ENCODE peak calls at places on chromosomes 2 and 18, in nine cellular contexts. One of them, this sample, is unnamed.

GRCh38 chr18:9016819-9017169 is 85.7 kb upstream of the NDUFV2 start:
- DNase-seq in cardiac muscle cell: no peak
- DNase-seq in breast epithelium: no peak
- DNase-seq in BE2C: no peak
- DNase-seq in bronchial epithelial cell: no peak
- DNase-seq in adrenal gland: no peak
- DNase-seq in heart right ventricle: no peak
- DNase-seq in thoracic aorta: no peak
- DNase-seq in DND-41: no peak
- DNase-seq in this sample: no peak

GRCh38 chr18:63427566-63427965 is 5.3 kb upstream of the VPS4B start:
- DNase-seq in heart right ventricle: no peak
- DNase-seq in bronchial epithelial cell: peak; percentile 100
- DNase-seq in adrenal gland: no peak
- DNase-seq in cardiac muscle cell: no peak
- DNase-seq in BE2C: no peak
- DNase-seq in DND-41: no peak
- DNase-seq in breast epithelium: no peak
- DNase-seq in thoracic aorta: no peak
- DNase-seq in this sample: no peak

GRCh38 chr2:96508521-96509113 is 3.5 kb upstream of the NEURL3 start:
- DNase-seq in thoracic aorta: no peak
- DNase-seq in BE2C: no peak
- DNase-seq in bronchial epithelial cell: no peak
- DNase-seq in heart right ventricle: no peak
- DNase-seq in adrenal gland: no peak
- DNase-seq in cardiac muscle cell: no peak
- DNase-seq in DND-41: no peak
- DNase-seq in breast epithelium: no peak
- DNase-seq in this sample: no peak

GRCh38 chr2:20582600-20583221 is 68.2 kb downstream of the HS1BP3 start:
- DNase-seq in bronchial epithelial cell: no peak
- DNase-seq in adrenal gland: no peak
- DNase-seq in thoracic aorta: no peak
- DNase-seq in DND-41: no peak
- DNase-seq in BE2C: no peak
- DNase-seq in heart right ventricle: peak; percentile 11
- DNase-seq in cardiac muscle cell: no peak
- DNase-seq in breast epithelium: no peak
- DNase-seq in this sample: no peak

GRCh38 chr2:235576337-235576910 is 82.6 kb downstream of the AGAP1 start:
- DNase-seq in bronchial epithelial cell: no peak
- DNase-seq in heart right ventricle: no peak
- DNase-seq in DND-41: no peak
- DNase-seq in BE2C: no peak
- DNase-seq in cardiac muscle cell: no peak
- DNase-seq in thoracic aorta: no peak
- DNase-seq in breast epithelium: no peak
- DNase-seq in adrenal gland: no peak
- DNase-seq in this sample: no peak

GRCh38 chr2:19893520-19894134 is 8.2 kb downstream of the TTC32 start:
- DNase-seq in bronchial epithelial cell: no peak
- DNase-seq in breast epithelium: no peak
- DNase-seq in cardiac muscle cell: no peak
- DNase-seq in DND-41: no peak
- DNase-seq in adrenal gland: no peak
- DNase-seq in thoracic aorta: no peak
- DNase-seq in BE2C: no peak
- DNase-seq in heart right ventricle: no peak
- DNase-seq in this sample: peak; percentile 36

GRCh38 chr18:79010802-79011201 is 31.2 kb downstream of the SALL3 start:
- DNase-seq in breast epithelium: no peak
- DNase-seq in heart right ventricle: no peak
- DNase-seq in bronchial epithelial cell: no peak
- DNase-seq in adrenal gland: no peak
- DNase-seq in BE2C: no peak
- DNase-seq in cardiac muscle cell: no peak
- DNase-seq in DND-41: no peak
- DNase-seq in thoracic aorta: no peak
- DNase-seq in this sample: no peak

GRCh38 chr2:241410739-241411176 is 54.7 kb downstream of the FARP2 start:
- DNase-seq in adrenal gland: peak; percentile 88
- DNase-seq in heart right ventricle: no peak
- DNase-seq in cardiac muscle cell: peak; percentile 60
- DNase-seq in bronchial epithelial cell: peak; percentile 27
- DNase-seq in DND-41: no peak
- DNase-seq in thoracic aorta: no peak
- DNase-seq in BE2C: no peak
- DNase-seq in breast epithelium: no peak
- DNase-seq in this sample: no peak

GRCh38 chr2:157540102-157540501 is 88.6 kb downstream of the ACVR1C start:
- DNase-seq in BE2C: no peak
- DNase-seq in heart right ventricle: no peak
- DNase-seq in cardiac muscle cell: no peak
- DNase-seq in breast epithelium: no peak
- DNase-seq in bronchial epithelial cell: no peak
- DNase-seq in thoracic aorta: no peak
- DNase-seq in adrenal gland: no peak
- DNase-seq in DND-41: no peak
- DNase-seq in this sample: no peak

GRCh38 chr2:421406-421805 is 133.5 kb upstream of the ALKAL2 start:
- DNase-seq in heart right ventricle: no peak
- DNase-seq in breast epithelium: no peak
- DNase-seq in thoracic aorta: no peak
- DNase-seq in cardiac muscle cell: no peak
- DNase-seq in bronchial epithelial cell: no peak
- DNase-seq in BE2C: no peak
- DNase-seq in adrenal gland: no peak
- DNase-seq in DND-41: no peak
- DNase-seq in this sample: no peak

GRCh38 chr18:37980556-37980955 is 415.0 kb upstream of the CELF4 start:
- DNase-seq in cardiac muscle cell: no peak
- DNase-seq in adrenal gland: no peak
- DNase-seq in bronchial epithelial cell: peak; percentile 42
- DNase-seq in heart right ventricle: no peak
- DNase-seq in breast epithelium: no peak
- DNase-seq in BE2C: no peak
- DNase-seq in DND-41: no peak
- DNase-seq in thoracic aorta: no peak
- DNase-seq in this sample: no peak

GRCh38 chr2:66438498-66439290 is 3.8 kb downstream of the MEIS1 start:
- DNase-seq in thoracic aorta: no peak
- DNase-seq in breast epithelium: no peak
- DNase-seq in adrenal gland: no peak
- DNase-seq in DND-41: no peak
- DNase-seq in heart right ventricle: no peak
- DNase-seq in cardiac muscle cell: no peak
- DNase-seq in BE2C: no peak
- DNase-seq in bronchial epithelial cell: no peak
- DNase-seq in this sample: no peak

GRCh38 chr2:66440011-66440542 is 5.2 kb downstream of the MEIS1 start:
- DNase-seq in adrenal gland: peak; percentile 30
- DNase-seq in bronchial epithelial cell: no peak
- DNase-seq in DND-41: no peak
- DNase-seq in thoracic aorta: no peak
- DNase-seq in BE2C: no peak
- DNase-seq in heart right ventricle: peak; percentile 17
- DNase-seq in breast epithelium: no peak
- DNase-seq in cardiac muscle cell: peak; percentile 60
- DNase-seq in this sample: no peak

GRCh38 chr2:66439291-66440010 is 4.5 kb downstream of the MEIS1 start:
- DNase-seq in cardiac muscle cell: peak; percentile 53
- DNase-seq in thoracic aorta: no peak
- DNase-seq in heart right ventricle: peak; percentile 52
- DNase-seq in BE2C: no peak
- DNase-seq in bronchial epithelial cell: no peak
- DNase-seq in breast epithelium: no peak
- DNase-seq in adrenal gland: peak; percentile 44
- DNase-seq in DND-41: no peak
- DNase-seq in this sample: no peak

GRCh38 chr2:66441651-66442365 is 6.9 kb downstream of the MEIS1 start:
- DNase-seq in adrenal gland: no peak
- DNase-seq in bronchial epithelial cell: no peak
- DNase-seq in breast epithelium: no peak
- DNase-seq in cardiac muscle cell: no peak
- DNase-seq in DND-41: no peak
- DNase-seq in heart right ventricle: no peak
- DNase-seq in thoracic aorta: no peak
- DNase-seq in BE2C: no peak
- DNase-seq in this sample: no peak

DNA sequence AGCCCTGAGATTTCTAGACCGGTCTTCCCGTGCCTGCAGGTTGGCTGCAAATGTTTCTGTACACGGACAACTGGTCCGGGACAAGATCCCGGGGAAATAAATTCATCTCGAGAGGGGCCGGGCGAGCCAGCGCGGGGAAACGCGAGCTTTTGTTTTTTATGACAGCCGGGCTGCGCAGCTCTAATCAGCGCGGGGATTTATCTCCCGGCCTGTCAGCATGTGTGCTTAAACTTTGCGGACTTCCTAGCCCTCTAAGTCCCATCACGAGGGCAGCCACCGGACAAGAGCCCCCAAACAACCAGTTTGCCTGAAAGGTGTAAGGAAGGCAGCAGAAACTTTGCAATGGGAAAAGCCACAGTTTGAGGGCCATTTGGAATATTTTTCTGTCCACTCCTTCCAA is 5.8 kb downstream of the MEIS1 start:
- DNase-seq in bronchial epithelial cell: no peak
- DNase-seq in BE2C: no peak
- DNase-seq in breast epithelium: no peak
- DNase-seq in heart right ventricle: peak; percentile 41
- DNase-seq in adrenal gland: peak; percentile 72
- DNase-seq in DND-41: no peak
- DNase-seq in thoracic aorta: no peak
- DNase-seq in cardiac muscle cell: peak; percentile 62
- DNase-seq in this sample: no peak
- TF ChIP-seq CTCF in bronchial epithelial cell: no peak
- TF ChIP-seq CTCF in BE2C: no peak
- TF ChIP-seq CTCF in breast epithelium: no peak
- TF ChIP-seq CTCF in heart right ventricle: no peak
- TF ChIP-seq CTCF in adrenal gland: no peak
- TF ChIP-seq CTCF in DND-41: no peak
- TF ChIP-seq CTCF in thoracic aorta: no peak
- TF ChIP-seq CTCF in cardiac muscle cell: no peak
- TF ChIP-seq CTCF in this sample: no peak

GRCh38 chr2:75108937-75109482 is 90.3 kb downstream of the TACR1 start:
- DNase-seq in thoracic aorta: no peak
- DNase-seq in heart right ventricle: no peak
- DNase-seq in bronchial epithelial cell: no peak
- DNase-seq in BE2C: no peak
- DNase-seq in DND-41: no peak
- DNase-seq in breast epithelium: no peak
- DNase-seq in cardiac muscle cell: no peak
- DNase-seq in adrenal gland: no peak
- DNase-seq in this sample: no peak

GRCh38 chr2:75113217-75113616 is 86.1 kb downstream of the TACR1 start:
- DNase-seq in BE2C: no peak
- DNase-seq in bronchial epithelial cell: no peak
- DNase-seq in heart right ventricle: no peak
- DNase-seq in thoracic aorta: no peak
- DNase-seq in DND-41: no peak
- DNase-seq in breast epithelium: no peak
- DNase-seq in adrenal gland: no peak
- DNase-seq in cardiac muscle cell: no peak
- DNase-seq in this sample: no peak
- H3K36me3 ChIP-seq in BE2C: no peaks in the 10 kb centered on the region
- H3K36me3 ChIP-seq in bronchial epithelial cell: no peaks in the 10 kb centered on the region
- H3K36me3 ChIP-seq in heart right ventricle: no peaks in the 10 kb centered on the region
- H3K36me3 ChIP-seq in thoracic aorta: no peaks in the 10 kb centered on the region
- H3K36me3 ChIP-seq in DND-41: no peaks in the 10 kb centered on the region
- H3K36me3 ChIP-seq in breast epithelium: no peaks in the 10 kb centered on the region
- H3K36me3 ChIP-seq in adrenal gland: no peaks in the 10 kb centered on the region
- H3K36me3 ChIP-seq in cardiac muscle cell: no peaks in the 10 kb centered on the region
- H3K36me3 ChIP-seq in this sample: no peaks in the 10 kb centered on the region

GRCh38 chr2:230043025-230043424 is 25.7 kb downstream of the SLC16A14 start:
- DNase-seq in heart right ventricle: no peak
- DNase-seq in bronchial epithelial cell: no peak
- DNase-seq in adrenal gland: no peak
- DNase-seq in BE2C: no peak
- DNase-seq in breast epithelium: no peak
- DNase-seq in cardiac muscle cell: no peak
- DNase-seq in thoracic aorta: no peak
- DNase-seq in DND-41: no peak
- DNase-seq in this sample: no peak

GRCh38 chr2:230046491-230046890 is 22.2 kb downstream of the SLC16A14 start:
- DNase-seq in BE2C: no peak
- DNase-seq in heart right ventricle: no peak
- DNase-seq in breast epithelium: no peak
- DNase-seq in thoracic aorta: no peak
- DNase-seq in cardiac muscle cell: no peak
- DNase-seq in DND-41: no peak
- DNase-seq in bronchial epithelial cell: no peak
- DNase-seq in adrenal gland: no peak
- DNase-seq in this sample: no peak

GRCh38 chr2:230048010-230048671 is 20.6 kb downstream of the SLC16A14 start:
- DNase-seq in heart right ventricle: no peak
- DNase-seq in BE2C: no peak
- DNase-seq in thoracic aorta: no peak
- DNase-seq in bronchial epithelial cell: peak; percentile 84
- DNase-seq in DND-41: no peak
- DNase-seq in breast epithelium: no peak
- DNase-seq in adrenal gland: no peak
- DNase-seq in cardiac muscle cell: no peak
- DNase-seq in this sample: no peak

GRCh38 chr2:230042195-230042594 is 26.5 kb downstream of the SLC16A14 start:
- DNase-seq in adrenal gland: no peak
- DNase-seq in breast epithelium: no peak
- DNase-seq in heart right ventricle: no peak
- DNase-seq in DND-41: no peak
- DNase-seq in thoracic aorta: no peak
- DNase-seq in cardiac muscle cell: no peak
- DNase-seq in BE2C: no peak
- DNase-seq in bronchial epithelial cell: peak; percentile 26
- DNase-seq in this sample: no peak

GRCh38 chr2:230043461-230043860 is 25.3 kb downstream of the SLC16A14 start:
- DNase-seq in cardiac muscle cell: no peak
- DNase-seq in bronchial epithelial cell: no peak
- DNase-seq in heart right ventricle: no peak
- DNase-seq in breast epithelium: no peak
- DNase-seq in thoracic aorta: no peak
- DNase-seq in adrenal gland: no peak
- DNase-seq in BE2C: no peak
- DNase-seq in DND-41: no peak
- DNase-seq in this sample: no peak
- H3K27me3 ChIP-seq in cardiac muscle cell: no peaks in the 10 kb centered on the region
- H3K27me3 ChIP-seq in bronchial epithelial cell: no peaks in the 10 kb centered on the region
- H3K27me3 ChIP-seq in heart right ventricle: no peaks in the 10 kb centered on the region
- H3K27me3 ChIP-seq in breast epithelium: no peaks in the 10 kb centered on the region
- H3K27me3 ChIP-seq in thoracic aorta: no peaks in the 10 kb centered on the region
- H3K27me3 ChIP-seq in adrenal gland: no peaks in the 10 kb centered on the region
- H3K27me3 ChIP-seq in BE2C: peaks cover 4% of the 10 kb centered on the region
- H3K27me3 ChIP-seq in DND-41: no peaks in the 10 kb centered on the region
- H3K27me3 ChIP-seq in this sample: no peaks in the 10 kb centered on the region

DNA sequence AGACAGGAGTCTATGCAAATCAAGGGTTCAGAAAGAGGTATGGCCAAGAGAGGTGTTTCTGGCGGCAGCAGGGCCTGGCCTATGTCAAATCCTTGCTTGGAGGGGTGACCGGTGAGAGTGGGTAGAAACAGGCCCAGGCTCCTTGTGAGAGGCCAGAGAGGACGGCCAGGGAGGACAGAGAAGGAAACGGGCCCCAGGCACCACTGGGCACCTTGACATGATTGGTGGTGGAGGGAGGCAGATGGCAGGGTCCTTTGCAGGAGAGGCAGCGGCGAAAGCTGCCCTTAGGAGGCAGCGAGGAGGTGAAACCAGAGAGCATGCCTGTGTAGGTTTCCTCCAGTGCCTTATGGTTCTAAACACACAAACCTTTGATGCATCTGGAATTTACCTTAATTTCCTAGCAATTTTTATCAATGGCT is 6.2 kb downstream of the RAMP1 start:
- DNase-seq in DND-41: no peak
- DNase-seq in adrenal gland: no peak
- DNase-seq in BE2C: no peak
- DNase-seq in heart right ventricle: no peak
- DNase-seq in cardiac muscle cell: no peak
- DNase-seq in thoracic aorta: no peak
- DNase-seq in bronchial epithelial cell: no peak
- DNase-seq in breast epithelium: no peak
- DNase-seq in this sample: no peak
- TF ChIP-seq CTCF in DND-41: no peak
- TF ChIP-seq CTCF in adrenal gland: no peak
- TF ChIP-seq CTCF in BE2C: peak; percentile 50
- TF ChIP-seq CTCF in heart right ventricle: no peak
- TF ChIP-seq CTCF in cardiac muscle cell: peak; percentile 14
- TF ChIP-seq CTCF in thoracic aorta: no peak
- TF ChIP-seq CTCF in bronchial epithelial cell: peak; percentile 10
- TF ChIP-seq CTCF in breast epithelium: no peak
- TF ChIP-seq CTCF in this sample: no peak